ENCODE peak calls at places on chromosomes 6 and 20, in ten cellular contexts. One of them, this sample, is unnamed.

GRCh38 chr20:43513298-43514061 is 6.0 kb downstream of the L3MBTL1 start:
- DNase-seq in activated naive CD4-positive, alpha-beta T cell treated with anti-CD3 and anti-CD28 coated beads, Interleukin-2, amount 50 U/mL, for 16 hours: no peak
- DNase-seq in mucosa of gallbladder: no peak
- DNase-seq in T-helper 2 cell: no peak
- DNase-seq in mammary epithelial cell: no peak
- DNase-seq in CD8-positive, alpha-beta memory T cell: no peak
- DNase-seq in GM10248: no peak
- DNase-seq in ACHN: no peak
- DNase-seq in RWPE1: peak; percentile 51
- DNase-seq in hippocampal formation: no peak
- DNase-seq in this sample: peak; percentile 42

GRCh38 chr6:141309295-141309694 is 823.4 kb upstream of the GJE1 start:
- DNase-seq in T-helper 2 cell: no peak
- DNase-seq in hippocampal formation: no peak
- DNase-seq in GM10248: no peak
- DNase-seq in activated naive CD4-positive, alpha-beta T cell treated with anti-CD3 and anti-CD28 coated beads, Interleukin-2, amount 50 U/mL, for 16 hours: peak; percentile 11
- DNase-seq in CD8-positive, alpha-beta memory T cell: no peak
- DNase-seq in mammary epithelial cell: no peak
- DNase-seq in mucosa of gallbladder: no peak
- DNase-seq in RWPE1: no peak
- DNase-seq in ACHN: peak; percentile 4
- DNase-seq in this sample: no peak

GRCh38 chr6:111759836-111760785 is 113.1 kb downstream of the FYN start:
- DNase-seq in GM10248: no peak
- DNase-seq in mucosa of gallbladder: peak; percentile 36
- DNase-seq in RWPE1: no peak
- DNase-seq in ACHN: no peak
- DNase-seq in CD8-positive, alpha-beta memory T cell: peak; percentile 33
- DNase-seq in hippocampal formation: peak; percentile 57
- DNase-seq in mammary epithelial cell: no peak
- DNase-seq in T-helper 2 cell: peak; percentile 23
- DNase-seq in activated naive CD4-positive, alpha-beta T cell treated with anti-CD3 and anti-CD28 coated beads, Interleukin-2, amount 50 U/mL, for 16 hours: no peak
- DNase-seq in this sample: no peak

GRCh38 chr20:59165389-59165785 is 1.8 kb downstream of the ZNF831 start:
- DNase-seq in CD8-positive, alpha-beta memory T cell: no peak
- DNase-seq in RWPE1: no peak
- DNase-seq in T-helper 2 cell: no peak
- DNase-seq in mucosa of gallbladder: no peak
- DNase-seq in mammary epithelial cell: no peak
- DNase-seq in ACHN: no peak
- DNase-seq in GM10248: no peak
- DNase-seq in activated naive CD4-positive, alpha-beta T cell treated with anti-CD3 and anti-CD28 coated beads, Interleukin-2, amount 50 U/mL, for 16 hours: no peak
- DNase-seq in hippocampal formation: no peak
- DNase-seq in this sample: no peak

GRCh38 chr6:71012871-71013456 is 56.1 kb upstream of the B3GAT2 start:
- DNase-seq in ACHN: peak; percentile 52
- DNase-seq in GM10248: peak; percentile 56
- DNase-seq in mammary epithelial cell: peak; percentile 50
- DNase-seq in CD8-positive, alpha-beta memory T cell: no peak
- DNase-seq in activated naive CD4-positive, alpha-beta T cell treated with anti-CD3 and anti-CD28 coated beads, Interleukin-2, amount 50 U/mL, for 16 hours: no peak
- DNase-seq in hippocampal formation: peak; percentile 69
- DNase-seq in RWPE1: peak; percentile 72
- DNase-seq in T-helper 2 cell: no peak
- DNase-seq in mucosa of gallbladder: peak; percentile 37
- DNase-seq in this sample: peak; percentile 52

GRCh38 chr20:48603819-48604405 is 223.9 kb downstream of the PREX1 start:
- DNase-seq in GM10248: no peak
- DNase-seq in hippocampal formation: no peak
- DNase-seq in RWPE1: no peak
- DNase-seq in mammary epithelial cell: no peak
- DNase-seq in activated naive CD4-positive, alpha-beta T cell treated with anti-CD3 and anti-CD28 coated beads, Interleukin-2, amount 50 U/mL, for 16 hours: peak; percentile 1
- DNase-seq in CD8-positive, alpha-beta memory T cell: no peak
- DNase-seq in mucosa of gallbladder: no peak
- DNase-seq in T-helper 2 cell: no peak
- DNase-seq in ACHN: no peak
- DNase-seq in this sample: no peak

GRCh38 chr6:157592566-157592965 is 211.6 kb downstream of the ZDHHC14 start:
- DNase-seq in ACHN: no peak
- DNase-seq in activated naive CD4-positive, alpha-beta T cell treated with anti-CD3 and anti-CD28 coated beads, Interleukin-2, amount 50 U/mL, for 16 hours: no peak
- DNase-seq in hippocampal formation: no peak
- DNase-seq in mucosa of gallbladder: no peak
- DNase-seq in mammary epithelial cell: no peak
- DNase-seq in T-helper 2 cell: no peak
- DNase-seq in RWPE1: no peak
- DNase-seq in CD8-positive, alpha-beta memory T cell: no peak
- DNase-seq in GM10248: no peak
- DNase-seq in this sample: no peak

GRCh38 chr6:41347349-41348050 is 12.1 kb downstream of the NCR2 start:
- DNase-seq in hippocampal formation: no peak
- DNase-seq in ACHN: no peak
- DNase-seq in activated naive CD4-positive, alpha-beta T cell treated with anti-CD3 and anti-CD28 coated beads, Interleukin-2, amount 50 U/mL, for 16 hours: no peak
- DNase-seq in mammary epithelial cell: no peak
- DNase-seq in mucosa of gallbladder: no peak
- DNase-seq in GM10248: no peak
- DNase-seq in RWPE1: no peak
- DNase-seq in CD8-positive, alpha-beta memory T cell: no peak
- DNase-seq in T-helper 2 cell: no peak
- DNase-seq in this sample: no peak

GRCh38 chr20:53829086-53829703 is 235.6 kb upstream of the ZNF217 start:
- DNase-seq in CD8-positive, alpha-beta memory T cell: no peak
- DNase-seq in hippocampal formation: no peak
- DNase-seq in mucosa of gallbladder: peak; percentile 43
- DNase-seq in mammary epithelial cell: peak; percentile 90
- DNase-seq in activated naive CD4-positive, alpha-beta T cell treated with anti-CD3 and anti-CD28 coated beads, Interleukin-2, amount 50 U/mL, for 16 hours: no peak
- DNase-seq in RWPE1: peak; percentile 97
- DNase-seq in T-helper 2 cell: no peak
- DNase-seq in GM10248: no peak
- DNase-seq in ACHN: peak; percentile 93
- DNase-seq in this sample: peak; percentile 96

GRCh38 chr6:166707045-166707444 is 80.0 kb upstream of the RPS6KA2 start:
- DNase-seq in mammary epithelial cell: no peak
- DNase-seq in ACHN: peak; percentile 53
- DNase-seq in CD8-positive, alpha-beta memory T cell: no peak
- DNase-seq in mucosa of gallbladder: peak; percentile 47
- DNase-seq in activated naive CD4-positive, alpha-beta T cell treated with anti-CD3 and anti-CD28 coated beads, Interleukin-2, amount 50 U/mL, for 16 hours: no peak
- DNase-seq in GM10248: peak; percentile 56
- DNase-seq in RWPE1: no peak
- DNase-seq in T-helper 2 cell: no peak
- DNase-seq in hippocampal formation: no peak
- DNase-seq in this sample: no peak

GRCh38 chr20:20525214-20525613 is 157.3 kb downstream of the INSM1 start:
- DNase-seq in GM10248: no peak
- DNase-seq in T-helper 2 cell: no peak
- DNase-seq in mammary epithelial cell: no peak
- DNase-seq in CD8-positive, alpha-beta memory T cell: no peak
- DNase-seq in hippocampal formation: no peak
- DNase-seq in mucosa of gallbladder: no peak
- DNase-seq in activated naive CD4-positive, alpha-beta T cell treated with anti-CD3 and anti-CD28 coated beads, Interleukin-2, amount 50 U/mL, for 16 hours: no peak
- DNase-seq in ACHN: no peak
- DNase-seq in RWPE1: no peak
- DNase-seq in this sample: no peak

GRCh38 chr6:22024973-22025467 is 271.8 kb downstream of the PRL start:
- DNase-seq in CD8-positive, alpha-beta memory T cell: no peak
- DNase-seq in mammary epithelial cell: no peak
- DNase-seq in hippocampal formation: peak; percentile 8
- DNase-seq in mucosa of gallbladder: no peak
- DNase-seq in ACHN: no peak
- DNase-seq in activated naive CD4-positive, alpha-beta T cell treated with anti-CD3 and anti-CD28 coated beads, Interleukin-2, amount 50 U/mL, for 16 hours: no peak
- DNase-seq in RWPE1: no peak
- DNase-seq in T-helper 2 cell: no peak
- DNase-seq in GM10248: peak; percentile 29
- DNase-seq in this sample: no peak

GRCh38 chr6:44489912-44490604 is 102.6 kb downstream of the CDC5L start:
- DNase-seq in CD8-positive, alpha-beta memory T cell: no peak
- DNase-seq in mucosa of gallbladder: peak; percentile 37
- DNase-seq in T-helper 2 cell: no peak
- DNase-seq in mammary epithelial cell: peak; percentile 95
- DNase-seq in RWPE1: peak; percentile 88
- DNase-seq in ACHN: peak; percentile 86
- DNase-seq in GM10248: no peak
- DNase-seq in activated naive CD4-positive, alpha-beta T cell treated with anti-CD3 and anti-CD28 coated beads, Interleukin-2, amount 50 U/mL, for 16 hours: no peak
- DNase-seq in hippocampal formation: peak; percentile 29
- DNase-seq in this sample: peak; percentile 97

GRCh38 chr6:100177956-100178355 is 183.9 kb upstream of the MCHR2 start:
- DNase-seq in mammary epithelial cell: no peak
- DNase-seq in T-helper 2 cell: no peak
- DNase-seq in ACHN: no peak
- DNase-seq in RWPE1: no peak
- DNase-seq in activated naive CD4-positive, alpha-beta T cell treated with anti-CD3 and anti-CD28 coated beads, Interleukin-2, amount 50 U/mL, for 16 hours: no peak
- DNase-seq in hippocampal formation: no peak
- DNase-seq in GM10248: no peak
- DNase-seq in mucosa of gallbladder: no peak
- DNase-seq in CD8-positive, alpha-beta memory T cell: no peak
- DNase-seq in this sample: no peak

GRCh38 chr20:10462516-10462915 is 27.4 kb downstream of the SLX4IP start:
- DNase-seq in mucosa of gallbladder: no peak
- DNase-seq in CD8-positive, alpha-beta memory T cell: no peak
- DNase-seq in mammary epithelial cell: no peak
- DNase-seq in GM10248: no peak
- DNase-seq in hippocampal formation: no peak
- DNase-seq in T-helper 2 cell: no peak
- DNase-seq in RWPE1: no peak
- DNase-seq in activated naive CD4-positive, alpha-beta T cell treated with anti-CD3 and anti-CD28 coated beads, Interleukin-2, amount 50 U/mL, for 16 hours: no peak
- DNase-seq in ACHN: no peak
- DNase-seq in this sample: no peak

GRCh38 chr6:169337881-169338445 is 84.3 kb upstream of the THBS2 start:
- DNase-seq in RWPE1: no peak
- DNase-seq in hippocampal formation: no peak
- DNase-seq in CD8-positive, alpha-beta memory T cell: no peak
- DNase-seq in ACHN: no peak
- DNase-seq in GM10248: no peak
- DNase-seq in T-helper 2 cell: no peak
- DNase-seq in activated naive CD4-positive, alpha-beta T cell treated with anti-CD3 and anti-CD28 coated beads, Interleukin-2, amount 50 U/mL, for 16 hours: no peak
- DNase-seq in mammary epithelial cell: no peak
- DNase-seq in mucosa of gallbladder: no peak
- DNase-seq in this sample: no peak

GRCh38 chr6:17656092-17656491 is 50.6 kb downstream of the NUP153 start:
- DNase-seq in activated naive CD4-positive, alpha-beta T cell treated with anti-CD3 and anti-CD28 coated beads, Interleukin-2, amount 50 U/mL, for 16 hours: no peak
- DNase-seq in hippocampal formation: no peak
- DNase-seq in CD8-positive, alpha-beta memory T cell: no peak
- DNase-seq in mammary epithelial cell: peak; percentile 1
- DNase-seq in T-helper 2 cell: no peak
- DNase-seq in RWPE1: no peak
- DNase-seq in GM10248: no peak
- DNase-seq in ACHN: no peak
- DNase-seq in mucosa of gallbladder: no peak
- DNase-seq in this sample: no peak

GRCh38 chr6:95804847-95805541 is 210.8 kb upstream of the FUT9 start:
- DNase-seq in RWPE1: no peak
- DNase-seq in GM10248: no peak
- DNase-seq in mammary epithelial cell: no peak
- DNase-seq in activated naive CD4-positive, alpha-beta T cell treated with anti-CD3 and anti-CD28 coated beads, Interleukin-2, amount 50 U/mL, for 16 hours: no peak
- DNase-seq in T-helper 2 cell: no peak
- DNase-seq in hippocampal formation: no peak
- DNase-seq in CD8-positive, alpha-beta memory T cell: no peak
- DNase-seq in ACHN: no peak
- DNase-seq in mucosa of gallbladder: no peak
- DNase-seq in this sample: no peak

GRCh38 chr6:166307981-166308768 is at the start of gene PRR18:
- DNase-seq in activated naive CD4-positive, alpha-beta T cell treated with anti-CD3 and anti-CD28 coated beads, Interleukin-2, amount 50 U/mL, for 16 hours: no peak
- DNase-seq in hippocampal formation: peak; percentile 82
- DNase-seq in T-helper 2 cell: no peak
- DNase-seq in GM10248: peak; percentile 39
- DNase-seq in CD8-positive, alpha-beta memory T cell: no peak
- DNase-seq in RWPE1: no peak
- DNase-seq in ACHN: no peak
- DNase-seq in mammary epithelial cell: no peak
- DNase-seq in mucosa of gallbladder: no peak
- DNase-seq in this sample: no peak

GRCh38 chr6:105209950-105210706 is 30.3 kb upstream of the POPDC3 start:
- DNase-seq in T-helper 2 cell: no peak
- DNase-seq in mucosa of gallbladder: no peak
- DNase-seq in hippocampal formation: no peak
- DNase-seq in mammary epithelial cell: peak; percentile 86
- DNase-seq in GM10248: no peak
- DNase-seq in activated naive CD4-positive, alpha-beta T cell treated with anti-CD3 and anti-CD28 coated beads, Interleukin-2, amount 50 U/mL, for 16 hours: no peak
- DNase-seq in RWPE1: peak; percentile 48
- DNase-seq in ACHN: no peak
- DNase-seq in CD8-positive, alpha-beta memory T cell: no peak
- DNase-seq in this sample: no peak

GRCh38 chr20:63032861-63033634 is 26.3 kb upstream of the BHLHE23 start:
- DNase-seq in mucosa of gallbladder: no peak
- DNase-seq in mammary epithelial cell: no peak
- DNase-seq in T-helper 2 cell: no peak
- DNase-seq in activated naive CD4-positive, alpha-beta T cell treated with anti-CD3 and anti-CD28 coated beads, Interleukin-2, amount 50 U/mL, for 16 hours: peak; percentile 17
- DNase-seq in RWPE1: no peak
- DNase-seq in hippocampal formation: no peak
- DNase-seq in GM10248: peak; percentile 66
- DNase-seq in CD8-positive, alpha-beta memory T cell: no peak
- DNase-seq in ACHN: no peak
- DNase-seq in this sample: no peak

GRCh38 chr20:38246357-38247165 is 14.0 kb downstream of the KIAA1755 start:
- DNase-seq in GM10248: no peak
- DNase-seq in T-helper 2 cell: no peak
- DNase-seq in hippocampal formation: no peak
- DNase-seq in RWPE1: no peak
- DNase-seq in CD8-positive, alpha-beta memory T cell: no peak
- DNase-seq in activated naive CD4-positive, alpha-beta T cell treated with anti-CD3 and anti-CD28 coated beads, Interleukin-2, amount 50 U/mL, for 16 hours: no peak
- DNase-seq in mucosa of gallbladder: no peak
- DNase-seq in ACHN: no peak
- DNase-seq in mammary epithelial cell: no peak
- DNase-seq in this sample: no peak

GRCh38 chr6:146543940-146544661 is 468 bp downstream of the RAB32 start:
- DNase-seq in activated naive CD4-positive, alpha-beta T cell treated with anti-CD3 and anti-CD28 coated beads, Interleukin-2, amount 50 U/mL, for 16 hours: peak; percentile 7
- DNase-seq in GM10248: peak; percentile 17
- DNase-seq in RWPE1: peak; percentile 28
- DNase-seq in mammary epithelial cell: peak; percentile 48
- DNase-seq in mucosa of gallbladder: peak; percentile 60
- DNase-seq in hippocampal formation: no peak
- DNase-seq in ACHN: peak; percentile 42
- DNase-seq in CD8-positive, alpha-beta memory T cell: no peak
- DNase-seq in T-helper 2 cell: no peak
- DNase-seq in this sample: no peak

GRCh38 chr20:40959325-40960092 is 69.1 kb upstream of the TOP1 start:
- DNase-seq in hippocampal formation: no peak
- DNase-seq in GM10248: no peak
- DNase-seq in RWPE1: no peak
- DNase-seq in mucosa of gallbladder: no peak
- DNase-seq in ACHN: no peak
- DNase-seq in activated naive CD4-positive, alpha-beta T cell treated with anti-CD3 and anti-CD28 coated beads, Interleukin-2, amount 50 U/mL, for 16 hours: no peak
- DNase-seq in T-helper 2 cell: no peak
- DNase-seq in CD8-positive, alpha-beta memory T cell: no peak
- DNase-seq in mammary epithelial cell: no peak
- DNase-seq in this sample: no peak

GRCh38 chr6:41698350-41698781 is 37.0 kb downstream of the TFEB start:
- DNase-seq in CD8-positive, alpha-beta memory T cell: no peak
- DNase-seq in mucosa of gallbladder: no peak
- DNase-seq in mammary epithelial cell: peak; percentile 81
- DNase-seq in hippocampal formation: no peak
- DNase-seq in ACHN: no peak
- DNase-seq in activated naive CD4-positive, alpha-beta T cell treated with anti-CD3 and anti-CD28 coated beads, Interleukin-2, amount 50 U/mL, for 16 hours: no peak
- DNase-seq in GM10248: no peak
- DNase-seq in RWPE1: no peak
- DNase-seq in T-helper 2 cell: no peak
- DNase-seq in this sample: no peak

This sample was measured in foreskin keratinocyte.